ENCODE peak calls at places on chromosomes 13 and 19, in ten cellular contexts. L is NCI-H2171; G is iris pigment epithelial cell; E is stimulated activated CD8-positive, alpha-beta memory T cell treated with anti-CD3 and anti-CD28 coated beads, Interleukin-2, amount 100 ng/mL, for 1 hour; A is non-pigmented ciliary epithelial cell; V is A549; S is stimulated activated naive CD8-positive, alpha-beta T cell treated with anti-CD3 and anti-CD28 coated beads, Interleukin-15, amount 100 ng/mL, for 72 hours; Q is activated naive CD8-positive, alpha-beta T cell treated with anti-CD3 and anti-CD28 coated beads, Interleukin-2, amount 50 U/mL, for 16 hours; O is RWPE2; D is sciatic nerve. W is an unnamed sample.

GRCh38 chr13:94849254-94849653 is 136.9 kb upstream of the SOX21 start:
- DNase-seq in A (no peak), Q (no peak), G (no peak), O (no peak), E (no peak), S (no peak), D (no peak), V (no peak), L (no peak), W (no peak)

GRCh38 chr19:55590621-55591020 is 8.7 kb downstream of the FIZ1 start:
- DNase-seq in E (no peak), A (no peak), O (peak; percentile 19), D (no peak), V (peak; percentile 56), L (no peak), Q (no peak), S (no peak), G (no peak), W (no peak)

GRCh38 chr19:18856385-18857126 is 24.8 kb downstream of the UPF1 start:
- DNase-seq in O (peak; percentile 38), Q (no peak), G (peak; percentile 54), L (no peak), D (no peak), V (peak; percentile 53), A (no peak), S (no peak), E (no peak), W (no peak)

GRCh38 chr19:3825286-3825956 is 39.2 kb upstream of the MATK start:
- DNase-seq in E (no peak), L (no peak), D (no peak), G (no peak), A (no peak), Q (no peak), O (no peak), S (no peak), V (no peak), W (no peak)

GRCh38 chr19:57406516-57407123 is 4.3 kb upstream of the ZNF17 start:
- DNase-seq in G (peak; percentile 53), A (no peak), V (peak; percentile 46), D (no peak), L (peak; percentile 13), Q (peak; percentile 52), O (no peak), S (peak; percentile 62), E (peak; percentile 43), W (peak; percentile 39)

GRCh38 chr19:2015611-2015950 is at the start of gene BTBD2:
- DNase-seq in G (peak; percentile 59), Q (peak; percentile 16), S (no peak), L (peak; percentile 84), A (no peak), E (no peak), V (peak; percentile 85), O (no peak), D (peak; percentile 84), W (peak; percentile 46)

GRCh38 chr19:3253270-3253669 is 28.8 kb downstream of the CELF5 start:
- DNase-seq in Q (no peak), D (no peak), G (peak; percentile 15), O (no peak), V (peak; percentile 65), E (no peak), L (no peak), S (no peak), A (no peak), W (no peak)

GRCh38 chr13:95559100-95559499 is 6.6 kb downstream of the CLDN10 start:
- DNase-seq in E (no peak), S (no peak), D (no peak), V (no peak), L (no peak), G (no peak), A (no peak), Q (no peak), O (no peak), W (no peak)

W was measured in T-helper 2 cell treated with Interferon-gamma antibody and Interleukin-4, amounts not matched to agents 5 μg/mL and 100 μg/mL, for 36 hours.